ENCODE peak calls at places on chromosomes 12 and 14, in six cellular contexts. S is fibroblast of lung; W is colonic mucosa; Y is naive thymus-derived CD4-positive, alpha-beta T cell; H is tibial artery; E is neuronal stem cell. O is an unnamed sample.
A peak's percentile ranks its signal among the peaks of the same experiment; 100 is the strongest.

GRCh38 chr12:66405395-66405794 is 103.1 kb downstream of the HELB start:
- DNase-seq in S (peak; percentile 70), W (no peak), Y (no peak), H (no peak), E (no peak), O (no peak)

GRCh38 chr12:64635356-64635998 is 25.2 kb downstream of the RASSF3 start:
- DNase-seq in S (no peak), W (no peak), Y (no peak), H (no peak), E (no peak), O (no peak)

GRCh38 chr12:26719852-26720251 is 113.1 kb downstream of the ITPR2 start:
- DNase-seq in S (no peak), W (no peak), Y (no peak), H (no peak), E (no peak), O (no peak)

GRCh38 chr14:53149656-53150319 is 3.3 kb downstream of the DDHD1 start:
- DNase-seq in S (no peak), W (no peak), Y (no peak), H (no peak), E (no peak), O (no peak)

GRCh38 chr14:104253223-104253822 is 114.9 kb downstream of the KIF26A start:
- DNase-seq in S (no peak), W (no peak), Y (no peak), H (peak; percentile 51), E (no peak), O (no peak)

GRCh38 chr12:66693901-66694513 is 15.1 kb upstream of the GRIP1 start:
- DNase-seq in S (peak; percentile 64), W (peak; percentile 24), Y (peak; percentile 51), H (no peak), E (peak; percentile 39), O (no peak)

GRCh38 chr12:47903927-47904646 is 707 bp downstream of the VDR start:
- DNase-seq in S (peak; percentile 89), W (peak; percentile 82), Y (no peak), H (peak; percentile 89), E (no peak), O (no peak)

GRCh38 chr12:48510111-48510510 is 15.3 kb upstream of the OR8S1 start:
- DNase-seq in S (no peak), W (no peak), Y (no peak), H (no peak), E (no peak), O (no peak)

GRCh38 chr14:50559990-50560928 is at the start of gene ATL1:
- DNase-seq in S (peak; percentile 81), W (peak; percentile 63), Y (peak; percentile 36), H (peak; percentile 91), E (peak; percentile 77), O (peak; percentile 47)

GRCh38 chr12:62971769-62972525 is 37.0 kb upstream of the PPM1H start:
- DNase-seq in S (no peak), W (no peak), Y (no peak), H (no peak), E (no peak), O (no peak)

GRCh38 chr12:113232787-113233585 is 11.7 kb downstream of the TPCN1 start:
- DNase-seq in S (peak; percentile 82), W (no peak), Y (peak; percentile 71), H (peak; percentile 91), E (no peak), O (peak; percentile 67)

GRCh38 chr14:101563352-101563653 is 2.0 kb downstream of the DIO3 start:
- DNase-seq in S (no peak), W (no peak), Y (no peak), H (no peak), E (no peak), O (no peak)

GRCh38 chr14:64915797-64916196 is 1.5 kb downstream of the CHURC1 start:
- DNase-seq in S (no peak), W (no peak), Y (no peak), H (no peak), E (no peak), O (no peak)

GRCh38 chr12:98911396-98911795 is 266.3 kb downstream of the APAF1 start:
- DNase-seq in S (no peak), W (no peak), Y (no peak), H (no peak), E (no peak), O (no peak)

GRCh38 chr12:98903875-98904274 is 258.8 kb downstream of the APAF1 start:
- DNase-seq in S (no peak), W (no peak), Y (no peak), H (no peak), E (no peak), O (no peak)

GRCh38 chr12:98912401-98912800 is 267.3 kb downstream of the APAF1 start:
- DNase-seq in S (no peak), W (no peak), Y (no peak), H (no peak), E (no peak), O (no peak)

GRCh38 chr12:98908866-98909265 is 263.8 kb downstream of the APAF1 start:
- DNase-seq in S (no peak), W (no peak), Y (no peak), H (no peak), E (no peak), O (no peak)

DNA sequence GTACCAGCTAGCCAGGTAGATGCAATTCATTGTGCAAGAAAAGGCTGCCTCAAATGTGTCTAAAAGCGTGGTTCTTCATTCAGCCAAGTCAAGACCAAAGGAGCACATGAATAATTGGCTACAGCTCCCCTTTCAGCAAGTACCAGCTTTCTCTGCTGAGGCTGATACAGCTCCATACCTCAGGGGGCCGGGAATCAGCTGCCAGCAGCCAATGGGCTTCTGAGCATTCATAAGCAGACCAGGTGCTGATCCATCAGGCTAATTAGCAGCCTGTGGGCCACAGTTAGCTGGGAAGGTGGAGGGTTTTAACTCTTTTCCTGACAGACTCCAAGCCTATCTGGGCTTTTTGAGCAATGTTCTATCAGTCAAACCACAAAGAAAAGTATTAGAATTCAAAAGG is 264.7 kb downstream of the APAF1 start:
- DNase-seq in S (no peak), W (no peak), Y (no peak), H (no peak), E (peak; percentile 55), O (no peak)
- H3K4me3 ChIP-seq in S (no peak overlapping the region), W (no peak overlapping the region), Y (no peak overlapping the region), H (no peak overlapping the region), E (no peak overlapping the region), O (no peak overlapping the region)

GRCh38 chr12:24750263-24750662 is 198.6 kb downstream of the BCAT1 start:
- DNase-seq in S (peak; percentile 30), W (no peak), Y (no peak), H (no peak), E (peak; percentile 36), O (no peak)
- H3K27ac ChIP-seq in S (no peak overlapping the region), W (no peak overlapping the region), Y (no peak overlapping the region), H (no peak overlapping the region), E (peak overlapping the region; percentile 43), O (no peak overlapping the region)

GRCh38 chr12:14954269-14954668 is 7.1 kb downstream of the ARHGDIB start:
- DNase-seq in S (no peak), W (no peak), Y (no peak), H (no peak), E (no peak), O (no peak)

GRCh38 chr12:14953752-14954151 is 7.6 kb downstream of the ARHGDIB start:
- DNase-seq in S (no peak), W (no peak), Y (no peak), H (no peak), E (no peak), O (no peak)

GRCh38 chr12:14950421-14950820 is 11.0 kb downstream of the ARHGDIB start:
- DNase-seq in S (no peak), W (no peak), Y (no peak), H (no peak), E (no peak), O (no peak)

GRCh38 chr12:14950982-14951746 is 10.2 kb downstream of the ARHGDIB start:
- DNase-seq in S (peak; percentile 27), W (peak; percentile 66), Y (no peak), H (no peak), E (peak; percentile 21), O (no peak)

DNA sequence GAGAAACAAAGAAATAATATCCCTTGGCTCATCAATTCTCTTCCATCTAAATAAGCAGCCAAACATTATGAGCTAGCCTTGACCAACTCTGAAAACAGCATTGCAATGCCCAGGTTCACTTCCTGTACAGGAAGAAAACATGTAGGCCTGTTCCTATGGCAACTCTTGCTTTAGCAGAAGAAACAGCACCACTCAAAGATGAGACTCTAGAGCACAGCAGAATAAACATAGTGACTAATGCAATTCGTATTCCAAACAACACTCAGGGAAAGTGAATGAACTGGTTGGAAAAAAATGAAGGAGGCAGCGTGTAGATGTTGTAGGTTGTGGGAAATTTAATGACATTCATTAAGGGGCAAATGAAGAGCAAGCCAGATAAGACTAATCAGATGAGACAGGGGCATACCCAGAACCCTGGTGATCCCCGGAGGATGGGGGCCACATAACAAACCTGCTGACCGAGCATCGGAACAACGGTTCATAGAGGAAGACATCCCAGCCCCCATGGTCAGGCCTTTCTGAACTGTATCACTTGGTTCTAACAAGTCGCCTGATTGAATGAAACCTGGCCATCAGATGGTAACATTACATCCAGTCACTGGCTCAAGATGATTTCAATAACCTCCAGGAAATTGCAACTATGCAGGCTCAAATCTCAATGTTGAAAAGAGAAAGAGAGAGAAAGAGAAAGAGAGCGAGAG is 9.0 kb downstream of the ARHGDIB start:
- DNase-seq in S (peak; percentile 97), W (peak; percentile 30), Y (peak; percentile 59), H (no peak), E (no peak), O (no peak)
- H3K4me3 ChIP-seq in S (no peak overlapping the region), W (no peak overlapping the region), Y (peak overlapping the region; percentile 39), H (no peak overlapping the region), E (no peak overlapping the region), O (no peak overlapping the region)

GRCh38 chr14:68694516-68695235 is 98.2 kb downstream of the ZFP36L1 start:
- DNase-seq in S (peak; percentile 73), W (no peak), Y (no peak), H (peak; percentile 48), E (no peak), O (no peak)
- H3K27ac ChIP-seq in S (peak overlapping the region; percentile 79), W (no peak overlapping the region), Y (no peak overlapping the region), H (peak overlapping the region; percentile 56), E (no peak overlapping the region), O (no peak overlapping the region)

O was measured in iPS DF 6.9.